ENCODE peak calls at places on chromosomes 4 and X, in ten cellular contexts. One of them, this sample, is unnamed. For H3K9me3, the result is how much of the 10 kb centered on the place peaks cover.

GRCh38 chr4:145083891-145084640 is 13.9 kb downstream of the ANAPC10 start:
- DNase-seq in ovary: no peak
- DNase-seq in WERI-Rb-1: no peak
- DNase-seq in small intestine: no peak
- DNase-seq in Peyer's patch: no peak
- DNase-seq in hepatocyte: no peak
- DNase-seq in CD8-positive, alpha-beta T cell: no peak
- DNase-seq in psoas muscle: no peak
- DNase-seq in CD8-positive, alpha-beta memory T cell: no peak
- DNase-seq in aorta: no peak
- DNase-seq in this sample: no peak

GRCh38 chr4:67573193-67573592 is 14.7 kb downstream of the STAP1 start:
- DNase-seq in ovary: no peak
- DNase-seq in WERI-Rb-1: no peak
- DNase-seq in small intestine: no peak
- DNase-seq in Peyer's patch: no peak
- DNase-seq in hepatocyte: no peak
- DNase-seq in CD8-positive, alpha-beta T cell: no peak
- DNase-seq in psoas muscle: no peak
- DNase-seq in CD8-positive, alpha-beta memory T cell: no peak
- DNase-seq in aorta: no peak
- DNase-seq in this sample: no peak

GRCh38 chr4:52545099-52546069 is 113.7 kb downstream of the USP46 start:
- DNase-seq in ovary: peak
- DNase-seq in WERI-Rb-1: peak
- DNase-seq in small intestine: peak
- DNase-seq in Peyer's patch: peak
- DNase-seq in hepatocyte: peak
- DNase-seq in CD8-positive, alpha-beta T cell: peak
- DNase-seq in psoas muscle: peak
- DNase-seq in CD8-positive, alpha-beta memory T cell: peak
- DNase-seq in aorta: peak
- DNase-seq in this sample: peak

GRCh38 chr4:98618670-98619069 is 39.7 kb downstream of the TSPAN5 start:
- DNase-seq in ovary: no peak
- DNase-seq in WERI-Rb-1: no peak
- DNase-seq in small intestine: no peak
- DNase-seq in Peyer's patch: no peak
- DNase-seq in hepatocyte: no peak
- DNase-seq in CD8-positive, alpha-beta T cell: no peak
- DNase-seq in psoas muscle: no peak
- DNase-seq in CD8-positive, alpha-beta memory T cell: no peak
- DNase-seq in aorta: no peak
- DNase-seq in this sample: no peak

GRCh38 chr4:123936615-123937014 is 540.0 kb downstream of the SPRY1 start:
- DNase-seq in ovary: no peak
- DNase-seq in WERI-Rb-1: no peak
- DNase-seq in small intestine: no peak
- DNase-seq in Peyer's patch: no peak
- DNase-seq in hepatocyte: no peak
- DNase-seq in CD8-positive, alpha-beta T cell: no peak
- DNase-seq in psoas muscle: no peak
- DNase-seq in CD8-positive, alpha-beta memory T cell: no peak
- DNase-seq in aorta: no peak
- DNase-seq in this sample: no peak

GRCh38 chr4:29553842-29554241 is 1166.3 kb upstream of the PCDH7 start:
- DNase-seq in ovary: no peak
- DNase-seq in WERI-Rb-1: no peak
- DNase-seq in small intestine: no peak
- DNase-seq in Peyer's patch: no peak
- DNase-seq in hepatocyte: no peak
- DNase-seq in CD8-positive, alpha-beta T cell: no peak
- DNase-seq in psoas muscle: no peak
- DNase-seq in CD8-positive, alpha-beta memory T cell: no peak
- DNase-seq in aorta: no peak
- DNase-seq in this sample: no peak

GRCh38 chr4:39846135-39846534 is 131.6 kb downstream of the PDS5A start:
- DNase-seq in ovary: no peak
- DNase-seq in WERI-Rb-1: no peak
- DNase-seq in small intestine: no peak
- DNase-seq in Peyer's patch: no peak
- DNase-seq in hepatocyte: no peak
- DNase-seq in CD8-positive, alpha-beta T cell: no peak
- DNase-seq in psoas muscle: peak
- DNase-seq in CD8-positive, alpha-beta memory T cell: no peak
- DNase-seq in aorta: no peak
- DNase-seq in this sample: no peak

GRCh38 chrX:54641530-54641929 is 111.5 kb downstream of the GNL3L start:
- DNase-seq in ovary: no peak
- DNase-seq in WERI-Rb-1: no peak
- DNase-seq in small intestine: no peak
- DNase-seq in Peyer's patch: no peak
- DNase-seq in hepatocyte: no peak
- DNase-seq in CD8-positive, alpha-beta T cell: no peak
- DNase-seq in psoas muscle: no peak
- DNase-seq in CD8-positive, alpha-beta memory T cell: no peak
- DNase-seq in aorta: no peak
- DNase-seq in this sample: no peak

GRCh38 chr4:140691369-140691768 is 64.8 kb downstream of the TBC1D9 start:
- DNase-seq in ovary: no peak
- DNase-seq in WERI-Rb-1: no peak
- DNase-seq in small intestine: no peak
- DNase-seq in Peyer's patch: no peak
- DNase-seq in hepatocyte: no peak
- DNase-seq in CD8-positive, alpha-beta T cell: no peak
- DNase-seq in psoas muscle: no peak
- DNase-seq in CD8-positive, alpha-beta memory T cell: no peak
- DNase-seq in aorta: no peak
- DNase-seq in this sample: no peak

GRCh38 chrX:97609938-97610337 is 726.2 kb downstream of the RPA4 start:
- DNase-seq in ovary: no peak
- DNase-seq in WERI-Rb-1: no peak
- DNase-seq in small intestine: no peak
- DNase-seq in Peyer's patch: no peak
- DNase-seq in hepatocyte: no peak
- DNase-seq in CD8-positive, alpha-beta T cell: no peak
- DNase-seq in psoas muscle: no peak
- DNase-seq in CD8-positive, alpha-beta memory T cell: no peak
- DNase-seq in aorta: no peak
- DNase-seq in this sample: no peak

GRCh38 chr4:34138385-34138784 is 2105.9 kb downstream of the ARAP2 start:
- DNase-seq in ovary: no peak
- DNase-seq in WERI-Rb-1: no peak
- DNase-seq in small intestine: no peak
- DNase-seq in Peyer's patch: no peak
- DNase-seq in hepatocyte: no peak
- DNase-seq in CD8-positive, alpha-beta T cell: no peak
- DNase-seq in psoas muscle: no peak
- DNase-seq in CD8-positive, alpha-beta memory T cell: no peak
- DNase-seq in aorta: no peak
- DNase-seq in this sample: no peak

GRCh38 chrX:36241397-36241796 is 321.9 kb downstream of the CFAP47 start:
- DNase-seq in ovary: no peak
- DNase-seq in WERI-Rb-1: no peak
- DNase-seq in small intestine: no peak
- DNase-seq in Peyer's patch: no peak
- DNase-seq in hepatocyte: no peak
- DNase-seq in CD8-positive, alpha-beta T cell: no peak
- DNase-seq in psoas muscle: no peak
- DNase-seq in CD8-positive, alpha-beta memory T cell: no peak
- DNase-seq in aorta: no peak
- DNase-seq in this sample: no peak

GRCh38 chr4:140790765-140791164 is 34.6 kb upstream of the TBC1D9 start:
- DNase-seq in ovary: no peak
- DNase-seq in WERI-Rb-1: no peak
- DNase-seq in small intestine: no peak
- DNase-seq in Peyer's patch: no peak
- DNase-seq in hepatocyte: no peak
- DNase-seq in CD8-positive, alpha-beta T cell: no peak
- DNase-seq in psoas muscle: peak
- DNase-seq in CD8-positive, alpha-beta memory T cell: no peak
- DNase-seq in aorta: no peak
- DNase-seq in this sample: no peak

GRCh38 chrX:20974326-20974725 is 399.9 kb upstream of the CNKSR2 start:
- DNase-seq in ovary: no peak
- DNase-seq in WERI-Rb-1: no peak
- DNase-seq in small intestine: no peak
- DNase-seq in Peyer's patch: no peak
- DNase-seq in hepatocyte: no peak
- DNase-seq in CD8-positive, alpha-beta T cell: no peak
- DNase-seq in psoas muscle: no peak
- DNase-seq in CD8-positive, alpha-beta memory T cell: no peak
- DNase-seq in aorta: no peak
- DNase-seq in this sample: no peak

GRCh38 chr4:187903700-187904099 is 91.9 kb upstream of the ZFP42 start:
- DNase-seq in ovary: no peak
- DNase-seq in WERI-Rb-1: no peak
- DNase-seq in small intestine: no peak
- DNase-seq in Peyer's patch: no peak
- DNase-seq in hepatocyte: no peak
- DNase-seq in CD8-positive, alpha-beta T cell: no peak
- DNase-seq in psoas muscle: no peak
- DNase-seq in CD8-positive, alpha-beta memory T cell: no peak
- DNase-seq in aorta: no peak
- DNase-seq in this sample: no peak

GRCh38 chrX:154329284-154329683 is 33.7 kb downstream of the TKTL1 start:
- DNase-seq in ovary: no peak
- DNase-seq in WERI-Rb-1: no peak
- DNase-seq in small intestine: no peak
- DNase-seq in Peyer's patch: no peak
- DNase-seq in hepatocyte: no peak
- DNase-seq in CD8-positive, alpha-beta T cell: no peak
- DNase-seq in psoas muscle: no peak
- DNase-seq in CD8-positive, alpha-beta memory T cell: no peak
- DNase-seq in aorta: no peak
- DNase-seq in this sample: no peak

DNA sequence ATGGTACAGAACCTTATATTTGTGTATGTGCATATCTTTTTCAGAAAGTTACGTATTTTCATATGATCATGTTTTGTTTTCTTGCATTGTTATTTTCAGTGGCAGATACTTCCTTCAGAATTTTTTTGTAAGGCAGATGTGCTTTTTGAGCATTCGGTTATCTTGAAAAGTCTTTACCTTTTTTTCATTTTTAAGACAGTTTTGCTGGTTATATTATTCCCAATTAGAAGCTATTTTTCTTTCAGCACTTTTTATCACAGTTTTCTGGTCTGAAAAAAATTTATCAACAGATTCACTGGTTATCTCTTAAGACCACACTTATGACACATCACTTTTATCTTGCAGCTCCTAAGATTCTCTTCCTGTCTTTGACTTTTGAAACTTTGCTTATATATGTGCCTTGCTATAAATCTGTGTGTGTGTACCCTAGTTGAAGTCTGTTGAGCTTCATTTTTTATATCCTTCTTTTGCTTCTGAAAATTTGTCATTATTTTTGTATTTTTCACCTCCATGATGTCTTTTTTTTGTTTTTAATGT is 53.1 kb downstream of the ZNF732 start:
- DNase-seq in ovary: no peak
- DNase-seq in WERI-Rb-1: no peak
- DNase-seq in small intestine: no peak
- DNase-seq in Peyer's patch: no peak
- DNase-seq in hepatocyte: no peak
- DNase-seq in CD8-positive, alpha-beta T cell: no peak
- DNase-seq in psoas muscle: no peak
- DNase-seq in CD8-positive, alpha-beta memory T cell: no peak
- DNase-seq in aorta: no peak
- DNase-seq in this sample: no peak
- H3K9me3 ChIP-seq in ovary: under half
- H3K9me3 ChIP-seq in WERI-Rb-1: under half
- H3K9me3 ChIP-seq in small intestine: under half
- H3K9me3 ChIP-seq in Peyer's patch: half or more
- H3K9me3 ChIP-seq in hepatocyte: under half
- H3K9me3 ChIP-seq in CD8-positive, alpha-beta T cell: under half
- H3K9me3 ChIP-seq in psoas muscle: half or more
- H3K9me3 ChIP-seq in CD8-positive, alpha-beta memory T cell: under half
- H3K9me3 ChIP-seq in aorta: under half
- H3K9me3 ChIP-seq in this sample: under half

DNA sequence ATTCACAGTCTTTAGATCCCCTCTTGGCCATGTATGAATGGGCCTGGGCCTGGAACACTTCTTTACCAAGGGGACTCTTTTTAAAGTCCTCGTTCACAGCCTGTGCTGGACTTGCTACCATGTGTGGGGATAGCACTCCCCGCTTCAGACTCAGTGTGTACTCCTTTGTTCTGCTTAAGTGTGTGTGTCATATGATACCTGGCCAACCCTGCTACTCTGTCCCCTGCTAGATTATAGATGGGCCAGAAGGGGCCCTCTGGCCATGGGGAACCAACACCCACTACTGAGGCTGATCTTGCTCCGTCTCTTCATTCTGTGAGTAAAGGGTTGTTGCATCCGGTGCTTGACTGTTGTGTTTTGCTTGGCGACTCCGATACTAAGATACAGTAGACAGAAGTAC is 8.0 kb downstream of the CCDC110 start:
- DNase-seq in ovary: no peak
- DNase-seq in WERI-Rb-1: no peak
- DNase-seq in small intestine: no peak
- DNase-seq in Peyer's patch: no peak
- DNase-seq in hepatocyte: no peak
- DNase-seq in CD8-positive, alpha-beta T cell: no peak
- DNase-seq in psoas muscle: no peak
- DNase-seq in CD8-positive, alpha-beta memory T cell: no peak
- DNase-seq in aorta: no peak
- DNase-seq in this sample: no peak
- H3K9me3 ChIP-seq in ovary: under half
- H3K9me3 ChIP-seq in WERI-Rb-1: under half
- H3K9me3 ChIP-seq in small intestine: under half
- H3K9me3 ChIP-seq in Peyer's patch: under half
- H3K9me3 ChIP-seq in hepatocyte: under half
- H3K9me3 ChIP-seq in CD8-positive, alpha-beta T cell: under half
- H3K9me3 ChIP-seq in psoas muscle: under half
- H3K9me3 ChIP-seq in CD8-positive, alpha-beta memory T cell: under half
- H3K9me3 ChIP-seq in aorta: under half
- H3K9me3 ChIP-seq in this sample: under half

GRCh38 chr4:19126903-19127302 is 1105.3 kb upstream of the LCORL start:
- DNase-seq in ovary: no peak
- DNase-seq in WERI-Rb-1: no peak
- DNase-seq in small intestine: no peak
- DNase-seq in Peyer's patch: no peak
- DNase-seq in hepatocyte: no peak
- DNase-seq in CD8-positive, alpha-beta T cell: no peak
- DNase-seq in psoas muscle: no peak
- DNase-seq in CD8-positive, alpha-beta memory T cell: no peak
- DNase-seq in aorta: no peak
- DNase-seq in this sample: no peak
- H3K9me3 ChIP-seq in ovary: under half
- H3K9me3 ChIP-seq in WERI-Rb-1: under half
- H3K9me3 ChIP-seq in small intestine: under half
- H3K9me3 ChIP-seq in Peyer's patch: under half
- H3K9me3 ChIP-seq in hepatocyte: under half
- H3K9me3 ChIP-seq in CD8-positive, alpha-beta T cell: under half
- H3K9me3 ChIP-seq in psoas muscle: under half
- H3K9me3 ChIP-seq in CD8-positive, alpha-beta memory T cell: under half
- H3K9me3 ChIP-seq in aorta: under half
- H3K9me3 ChIP-seq in this sample: under half

DNA sequence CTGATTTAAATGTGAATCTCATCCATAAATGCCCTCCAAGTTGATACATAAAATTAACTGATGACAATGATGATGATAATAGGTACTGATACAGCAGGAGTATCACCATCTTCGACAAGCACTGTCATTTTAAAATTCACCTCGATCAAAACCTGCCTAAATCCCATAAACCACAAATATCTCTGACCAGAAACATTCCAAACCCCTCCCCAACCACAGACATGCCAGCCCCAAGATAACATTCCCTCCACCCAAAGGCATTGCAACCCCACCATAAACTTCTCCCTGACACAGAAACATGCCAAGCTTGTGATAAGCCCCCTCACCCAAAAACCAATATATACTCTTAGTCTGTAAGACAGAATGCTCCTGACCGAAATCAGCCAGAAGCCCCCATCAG is 63.7 kb upstream of the WDFY3 start:
- DNase-seq in ovary: no peak
- DNase-seq in WERI-Rb-1: no peak
- DNase-seq in small intestine: no peak
- DNase-seq in Peyer's patch: no peak
- DNase-seq in hepatocyte: no peak
- DNase-seq in CD8-positive, alpha-beta T cell: no peak
- DNase-seq in psoas muscle: no peak
- DNase-seq in CD8-positive, alpha-beta memory T cell: no peak
- DNase-seq in aorta: no peak
- DNase-seq in this sample: no peak
- H3K9me3 ChIP-seq in ovary: under half
- H3K9me3 ChIP-seq in WERI-Rb-1: under half
- H3K9me3 ChIP-seq in small intestine: under half
- H3K9me3 ChIP-seq in Peyer's patch: under half
- H3K9me3 ChIP-seq in hepatocyte: under half
- H3K9me3 ChIP-seq in CD8-positive, alpha-beta T cell: under half
- H3K9me3 ChIP-seq in psoas muscle: under half
- H3K9me3 ChIP-seq in CD8-positive, alpha-beta memory T cell: under half
- H3K9me3 ChIP-seq in aorta: under half
- H3K9me3 ChIP-seq in this sample: under half

This sample was measured in T-helper 17 cell.